ENCODE peak calls at places on chromosomes 16 and 17, in seven cellular contexts. F is lung, R is Peyer's patch, D is brain microvascular endothelial cell, J is tibial nerve, Y is astrocyte of the spinal cord, U is breast epithelium. M is an unnamed sample.
A peak's percentile ranks its signal among the peaks of the same experiment; 100 is the strongest.

GRCh38 chr17:12765544-12765943 is 23.8 kb upstream of the ARHGAP44 start:
- DNase-seq in F (no peak), R (no peak), Y (peak; percentile 72), U (no peak), D (peak; percentile 94), J (no peak), M (peak; percentile 42)

GRCh38 chr16:3861808-3862451 is 18.6 kb downstream of the CREBBP start:
- DNase-seq in U (no peak), R (no peak), J (no peak), F (no peak), Y (peak; percentile 39), D (no peak), M (no peak)

GRCh38 chr16:30092373-30093010 is 768 bp upstream of the TBX6 start:
- DNase-seq in R (peak; percentile 91), F (peak; percentile 86), D (peak; percentile 44), Y (peak; percentile 58), J (peak; percentile 70), U (no peak), M (no peak)

GRCh38 chr16:81453091-81453728 is 8.6 kb downstream of the CMIP start:
- DNase-seq in R (no peak), D (no peak), J (no peak), F (no peak), Y (no peak), U (no peak), M (no peak)

GRCh38 chr17:34527908-34528470 is 51.4 kb upstream of the TMEM132E start:
- DNase-seq in U (no peak), J (no peak), D (no peak), Y (no peak), F (no peak), R (no peak), M (no peak)

GRCh38 chr16:84502075-84502474 is 2.4 kb downstream of the MEAK7 start:
- DNase-seq in Y (no peak), D (no peak), F (no peak), J (no peak), R (no peak), U (peak; percentile 81), M (no peak)

GRCh38 chr17:35094902-35095301 is 24.8 kb downstream of the RAD51D start:
- DNase-seq in J (no peak), D (peak; percentile 81), U (no peak), F (no peak), Y (peak; percentile 85), R (no peak), M (no peak)

GRCh38 chr17:45952814-45953320 is 46.2 kb upstream of the STH start:
- DNase-seq in Y (no peak), F (no peak), D (no peak), R (no peak), J (no peak), U (no peak), M (no peak)

GRCh38 chr16:1991135-1991551 is 1.4 kb downstream of the SYNGR3 start:
- DNase-seq in Y (no peak), J (no peak), F (no peak), R (peak; percentile 93), D (no peak), U (no peak), M (no peak)

GRCh38 chr16:10039220-10040096 is 142.8 kb downstream of the GRIN2A start:
- DNase-seq in Y (peak; percentile 23), J (no peak), U (no peak), R (no peak), F (no peak), D (no peak), M (no peak)

GRCh38 chr17:49193513-49194296 is 16.7 kb downstream of the GNGT2 start:
- DNase-seq in U (no peak), D (peak; percentile 69), J (peak; percentile 62), F (peak; percentile 42), Y (peak; percentile 66), R (peak; percentile 62), M (peak; percentile 43)

GRCh38 chr16:19011169-19011731 is 27.5 kb downstream of the TMC7 start:
- DNase-seq in R (no peak), Y (no peak), J (no peak), D (no peak), F (no peak), U (no peak), M (no peak)

GRCh38 chr16:64182985-64183384 is 938.9 kb downstream of the CDH11 start:
- DNase-seq in J (peak; percentile 32), Y (no peak), U (no peak), R (no peak), D (no peak), F (no peak), M (no peak)

GRCh38 chr16:11354733-11355574 is 9.7 kb downstream of the RMI2 start:
- DNase-seq in U (no peak), F (no peak), Y (peak; percentile 45), D (no peak), J (no peak), R (peak; percentile 82), M (no peak)

GRCh38 chr17:74176546-74177001 is 26.9 kb upstream of the RPL38 start:
- DNase-seq in R (peak; percentile 25), Y (peak; percentile 57), U (no peak), J (peak; percentile 72), F (peak; percentile 49), D (peak; percentile 56), M (no peak)

GRCh38 chr17:30275911-30276310 is 15.8 kb downstream of the BLMH start:
- DNase-seq in U (no peak), J (no peak), F (no peak), R (no peak), Y (no peak), D (no peak), M (no peak)

GRCh38 chr17:9217151-9218067 is 196.1 kb downstream of the NTN1 start:
- DNase-seq in Y (peak; percentile 37), J (no peak), R (no peak), F (no peak), U (no peak), D (peak; percentile 43), M (no peak)

GRCh38 chr16:35480988-35481387 is 2021.6 kb downstream of the TP53TG3F start:
- DNase-seq in D (no peak), J (no peak), U (no peak), R (no peak), Y (no peak), F (no peak), M (no peak)

GRCh38 chr17:82923366-82924113 is 83.7 kb upstream of the ZNF750 start:
- DNase-seq in F (no peak), D (no peak), U (no peak), Y (no peak), J (no peak), R (no peak), M (no peak)

DNA sequence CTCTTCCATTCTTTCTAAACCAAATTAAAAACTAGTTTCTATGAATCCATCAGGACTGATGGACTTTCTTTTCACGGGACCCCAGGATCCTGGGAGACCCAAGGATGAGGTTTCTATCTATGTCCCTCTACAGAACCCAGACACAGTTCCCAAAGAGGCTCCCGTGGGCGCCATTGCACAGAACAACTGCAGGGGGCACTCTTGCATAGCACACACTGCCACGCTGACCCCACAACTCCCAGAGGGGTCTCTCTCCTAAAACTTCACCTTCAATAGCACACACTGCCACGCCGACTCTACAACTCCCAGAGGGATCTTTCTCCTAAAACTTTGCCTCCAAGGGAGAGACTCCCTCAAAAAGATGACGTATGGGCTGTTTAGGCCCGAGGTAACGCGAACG is 9.0 kb downstream of the ABR start:
- DNase-seq in U (no peak), R (no peak), J (no peak), F (no peak), D (no peak), Y (no peak), M (no peak)
- TF ChIP-seq CTCF in U (no peak), R (no peak), J (no peak), F (no peak), D (peak; percentile 33), Y (peak; percentile 16), M (no peak)

DNA sequence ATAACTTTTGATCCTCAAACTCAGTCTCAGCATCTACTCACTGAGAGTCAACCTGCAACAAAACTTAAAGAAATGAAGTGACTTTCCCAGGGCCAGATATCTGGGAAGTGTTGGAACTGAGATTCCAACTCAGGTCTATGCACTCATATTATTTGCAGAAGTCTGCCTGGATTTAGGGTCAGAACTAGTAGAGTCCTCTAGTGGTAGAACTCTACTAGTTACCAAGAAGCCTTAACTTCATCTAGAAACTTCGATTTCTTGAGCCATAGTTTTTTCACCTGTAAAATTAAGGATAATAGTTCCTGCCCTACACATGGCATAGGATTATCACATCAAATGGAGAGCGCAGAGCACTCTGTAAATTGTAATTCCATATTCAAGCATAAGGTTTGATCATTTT is 23.4 kb upstream of the KRT24 start:
- DNase-seq in R (no peak), J (no peak), U (no peak), F (no peak), Y (peak; percentile 7), D (no peak), M (no peak)
- TF ChIP-seq CTCF in R (peak; percentile 66), J (no peak), U (peak; percentile 21), F (peak; percentile 9), Y (peak; percentile 27), D (peak; percentile 38), M (no peak)

DNA sequence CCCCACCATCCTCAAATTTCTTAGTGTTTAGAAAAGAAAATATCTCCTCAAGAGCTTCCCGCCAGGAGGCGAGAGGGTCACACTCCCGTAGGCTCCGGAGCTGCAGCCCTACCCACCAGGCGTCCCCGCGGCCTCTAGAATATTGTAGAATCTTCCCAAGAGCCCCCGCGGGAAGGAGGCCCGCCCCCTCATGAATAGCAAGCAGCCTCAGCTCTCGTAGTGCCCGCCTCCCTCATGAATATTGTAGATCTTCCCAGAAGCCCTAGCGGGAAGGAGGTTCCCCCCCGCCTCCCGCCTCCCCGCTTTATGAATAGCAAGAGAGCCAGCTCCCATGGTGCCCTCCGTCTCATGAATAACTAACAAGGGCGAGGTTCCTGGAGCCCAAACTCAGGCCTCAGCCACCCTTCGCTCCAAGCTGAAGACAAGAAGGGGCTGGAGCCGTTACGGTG is at the start of gene FBXO47:
- DNase-seq in F (peak; percentile 93), J (peak; percentile 93), Y (peak; percentile 92), D (peak; percentile 90), U (peak; percentile 80), R (peak; percentile 79), M (peak; percentile 57)
- TF ChIP-seq CTCF in F (no peak), J (no peak), Y (no peak), D (peak; percentile 27), U (no peak), R (no peak), M (no peak)

GRCh38 chr17:77604301-77605031 is 354.0 kb upstream of the TNRC6C start:
- DNase-seq in D (no peak), F (no peak), J (no peak), R (no peak), Y (no peak), U (no peak), M (no peak)

GRCh38 chr17:77608431-77608830 is 350.1 kb upstream of the TNRC6C start:
- DNase-seq in R (no peak), D (no peak), F (no peak), J (no peak), Y (no peak), U (no peak), M (no peak)

GRCh38 chr17:77607606-77608005 is 350.9 kb upstream of the TNRC6C start:
- DNase-seq in U (no peak), J (no peak), Y (no peak), R (no peak), D (no peak), F (no peak), M (no peak)

GRCh38 chr17:77606146-77606864 is 352.2 kb upstream of the TNRC6C start:
- DNase-seq in F (no peak), J (no peak), R (no peak), D (no peak), U (no peak), Y (no peak), M (no peak)

DNA sequence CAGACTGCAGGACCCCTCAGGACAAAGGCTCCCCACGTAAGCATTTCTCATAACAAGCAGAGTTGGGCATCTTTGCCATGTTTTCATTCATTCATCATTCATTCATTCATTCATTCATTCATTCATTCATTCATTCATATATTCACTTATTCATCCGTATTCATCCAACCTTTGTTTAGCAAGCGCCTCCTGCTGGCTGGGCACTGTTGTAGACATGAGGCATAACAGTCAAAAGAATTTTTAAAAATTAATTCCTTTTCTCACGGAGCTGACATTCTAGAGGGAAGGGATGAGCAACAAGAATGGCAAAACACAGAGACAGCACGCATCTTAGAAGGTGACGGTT is 351.7 kb upstream of the TNRC6C start:
- DNase-seq in J (no peak), R (no peak), U (no peak), D (no peak), Y (no peak), F (no peak), M (no peak)
- TF ChIP-seq CTCF in J (no peak), R (no peak), U (no peak), D (peak; percentile 36), Y (no peak), F (no peak), M (no peak)